ENCODE peak calls at places on chromosomes 3 and 15, in five cellular contexts. One of them, this sample, is unnamed.
A peak's percentile ranks its signal among the peaks of the same experiment; 100 is the strongest.

GRCh38 chr15:33152502-33153109 is 41.9 kb downstream of the FMN1 start:
- DNase-seq in uterus: no peak
- DNase-seq in AG04450: no peak
- DNase-seq in HepG2: no peak
- DNase-seq in left ventricle myocardium inferior: no peak
- DNase-seq in this sample: no peak

GRCh38 chr15:51321316-51321715 is 17.1 kb downstream of the CYP19A1 start:
- DNase-seq in HepG2: no peak
- DNase-seq in uterus: no peak
- DNase-seq in left ventricle myocardium inferior: no peak
- DNase-seq in AG04450: no peak
- DNase-seq in this sample: no peak

GRCh38 chr3:71247221-71247947 is 336.1 kb downstream of the FOXP1 start:
- DNase-seq in left ventricle myocardium inferior: peak; percentile 24
- DNase-seq in uterus: no peak
- DNase-seq in AG04450: no peak
- DNase-seq in HepG2: peak; percentile 68
- DNase-seq in this sample: no peak

GRCh38 chr3:115512565-115513410 is 110.5 kb upstream of the GAP43 start:
- DNase-seq in left ventricle myocardium inferior: peak; percentile 17
- DNase-seq in AG04450: no peak
- DNase-seq in uterus: no peak
- DNase-seq in HepG2: no peak
- DNase-seq in this sample: no peak

GRCh38 chr15:67685008-67685599 is 140.2 kb upstream of the SKOR1 start:
- DNase-seq in AG04450: no peak
- DNase-seq in HepG2: peak; percentile 25
- DNase-seq in uterus: no peak
- DNase-seq in left ventricle myocardium inferior: no peak
- DNase-seq in this sample: no peak

GRCh38 chr3:195259146-195259563 is 11.8 kb downstream of the XXYLT1 start:
- DNase-seq in uterus: no peak
- DNase-seq in HepG2: no peak
- DNase-seq in AG04450: no peak
- DNase-seq in left ventricle myocardium inferior: no peak
- DNase-seq in this sample: no peak

GRCh38 chr3:71245052-71245488 is 338.5 kb downstream of the FOXP1 start:
- DNase-seq in left ventricle myocardium inferior: no peak
- DNase-seq in uterus: no peak
- DNase-seq in AG04450: peak; percentile 74
- DNase-seq in HepG2: peak; percentile 82
- DNase-seq in this sample: no peak

GRCh38 chr15:56040081-56041035 is 46.9 kb upstream of the NEDD4 start:
- DNase-seq in HepG2: peak; percentile 80
- DNase-seq in AG04450: peak; percentile 92
- DNase-seq in uterus: peak; percentile 65
- DNase-seq in left ventricle myocardium inferior: peak; percentile 27
- DNase-seq in this sample: peak; percentile 65

GRCh38 chr3:141929341-141929995 is 53.0 kb downstream of the ATP1B3 start:
- DNase-seq in left ventricle myocardium inferior: no peak
- DNase-seq in HepG2: no peak
- DNase-seq in AG04450: no peak
- DNase-seq in uterus: no peak
- DNase-seq in this sample: no peak

GRCh38 chr3:108755686-108756085 is 1.5 kb downstream of the RETNLB start:
- DNase-seq in left ventricle myocardium inferior: no peak
- DNase-seq in uterus: no peak
- DNase-seq in AG04450: no peak
- DNase-seq in HepG2: no peak
- DNase-seq in this sample: no peak

GRCh38 chr3:32564195-32564594 is 6.5 kb downstream of the DYNC1LI1 start:
- DNase-seq in AG04450: no peak
- DNase-seq in left ventricle myocardium inferior: no peak
- DNase-seq in uterus: no peak
- DNase-seq in HepG2: no peak
- DNase-seq in this sample: no peak

GRCh38 chr3:132871956-132872355 is 149.7 kb upstream of the NPHP3 start:
- DNase-seq in uterus: no peak
- DNase-seq in AG04450: no peak
- DNase-seq in HepG2: no peak
- DNase-seq in left ventricle myocardium inferior: no peak
- DNase-seq in this sample: no peak

GRCh38 chr3:174365796-174366195 is 493.3 kb upstream of the NAALADL2 start:
- DNase-seq in HepG2: no peak
- DNase-seq in left ventricle myocardium inferior: no peak
- DNase-seq in AG04450: no peak
- DNase-seq in uterus: no peak
- DNase-seq in this sample: no peak

GRCh38 chr15:33700695-33701303 is 267.5 kb upstream of the CHRM5 start:
- DNase-seq in left ventricle myocardium inferior: peak; percentile 45
- DNase-seq in uterus: peak; percentile 65
- DNase-seq in HepG2: peak; percentile 54
- DNase-seq in AG04450: peak; percentile 68
- DNase-seq in this sample: no peak

GRCh38 chr15:75904241-75904631 is 558 bp downstream of the FBXO22 start:
- DNase-seq in AG04450: no peak
- DNase-seq in uterus: no peak
- DNase-seq in HepG2: peak; percentile 43
- DNase-seq in left ventricle myocardium inferior: no peak
- DNase-seq in this sample: peak; percentile 79

GRCh38 chr3:150790621-150791020 is 27.7 kb upstream of the SIAH2 start:
- DNase-seq in left ventricle myocardium inferior: no peak
- DNase-seq in uterus: no peak
- DNase-seq in HepG2: no peak
- DNase-seq in AG04450: no peak
- DNase-seq in this sample: no peak

GRCh38 chr3:102096066-102096465 is 246.8 kb downstream of the NFKBIZ start:
- DNase-seq in left ventricle myocardium inferior: no peak
- DNase-seq in AG04450: no peak
- DNase-seq in uterus: no peak
- DNase-seq in HepG2: no peak
- DNase-seq in this sample: no peak

GRCh38 chr3:67765575-67765974 is 111.2 kb upstream of the SUCLG2 start:
- DNase-seq in HepG2: no peak
- DNase-seq in uterus: no peak
- DNase-seq in AG04450: no peak
- DNase-seq in left ventricle myocardium inferior: no peak
- DNase-seq in this sample: no peak

GRCh38 chr15:73752817-73753214 is 335 bp downstream of the INSYN1 start:
- DNase-seq in AG04450: no peak
- DNase-seq in left ventricle myocardium inferior: no peak
- DNase-seq in uterus: no peak
- DNase-seq in HepG2: no peak
- DNase-seq in this sample: no peak

GRCh38 chr3:140742116-140742515 is 64.3 kb downstream of the TRIM42 start:
- DNase-seq in AG04450: no peak
- DNase-seq in uterus: no peak
- DNase-seq in HepG2: no peak
- DNase-seq in left ventricle myocardium inferior: no peak
- DNase-seq in this sample: no peak

GRCh38 chr3:22284559-22284958 is 533.5 kb upstream of the ZNF385D start:
- DNase-seq in left ventricle myocardium inferior: no peak
- DNase-seq in HepG2: no peak
- DNase-seq in AG04450: no peak
- DNase-seq in uterus: no peak
- DNase-seq in this sample: no peak

GRCh38 chr15:93040288-93041158 is 48.5 kb downstream of the RGMA start:
- DNase-seq in AG04450: no peak
- DNase-seq in uterus: no peak
- DNase-seq in HepG2: no peak
- DNase-seq in left ventricle myocardium inferior: no peak
- DNase-seq in this sample: peak; percentile 76

GRCh38 chr3:82641701-82642100 is 880.3 kb upstream of the GBE1 start:
- DNase-seq in left ventricle myocardium inferior: no peak
- DNase-seq in AG04450: no peak
- DNase-seq in HepG2: no peak
- DNase-seq in uterus: no peak
- DNase-seq in this sample: no peak

GRCh38 chr3:51340311-51340829 is 44.7 kb upstream of the MANF start:
- DNase-seq in uterus: peak; percentile 25
- DNase-seq in left ventricle myocardium inferior: no peak
- DNase-seq in AG04450: peak; percentile 78
- DNase-seq in HepG2: peak; percentile 72
- DNase-seq in this sample: no peak

DNA sequence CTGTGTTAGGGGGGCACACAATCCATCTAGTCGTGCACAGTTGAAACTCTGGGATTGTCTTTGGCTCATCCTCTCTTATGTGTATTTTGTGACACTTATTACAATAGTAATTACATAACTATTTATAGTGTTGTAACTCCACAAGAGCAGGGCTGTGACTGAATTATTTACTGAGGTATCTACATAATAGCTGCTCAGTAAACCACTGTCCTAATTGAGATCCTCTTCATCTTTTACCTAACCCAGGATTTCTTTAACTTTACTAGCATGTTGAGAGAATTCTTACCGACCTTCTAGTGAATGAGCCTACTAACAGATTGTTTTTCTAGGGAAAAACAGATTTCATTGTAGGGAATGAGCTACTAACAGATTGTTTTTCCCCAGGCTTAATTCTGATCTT is 11.1 kb downstream of the KLHL18 start:
- DNase-seq in HepG2: no peak
- DNase-seq in left ventricle myocardium inferior: no peak
- DNase-seq in AG04450: no peak
- DNase-seq in uterus: no peak
- DNase-seq in this sample: no peak
- H3K27ac ChIP-seq in HepG2: no peak overlapping the region
- H3K27ac ChIP-seq in left ventricle myocardium inferior: no peak overlapping the region
- H3K27ac ChIP-seq in AG04450: no peak overlapping the region
- H3K27ac ChIP-seq in uterus: no peak overlapping the region
- H3K27ac ChIP-seq in this sample: no peak overlapping the region

DNA sequence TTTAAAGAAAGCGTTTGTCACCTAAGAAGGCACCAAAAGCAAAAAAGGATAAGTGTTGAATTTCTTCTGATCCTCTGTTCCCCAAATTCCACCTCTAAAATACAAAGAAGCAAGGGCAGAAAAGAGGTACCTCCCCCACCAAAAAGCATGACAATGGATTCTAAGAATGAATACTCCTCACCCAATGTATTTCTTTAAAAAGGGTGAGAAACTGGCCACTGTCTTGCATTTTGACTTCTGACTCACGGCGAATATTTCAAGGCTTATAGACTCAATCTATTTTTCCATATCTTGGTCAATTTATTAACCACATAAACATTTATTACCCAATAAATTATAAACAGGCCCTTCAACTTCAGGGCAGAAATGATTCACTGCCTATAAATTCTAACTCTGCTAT is 131.1 kb downstream of the NR1I2 start:
- DNase-seq in uterus: no peak
- DNase-seq in left ventricle myocardium inferior: no peak
- DNase-seq in AG04450: no peak
- DNase-seq in HepG2: no peak
- DNase-seq in this sample: no peak
- H3K4me3 ChIP-seq in uterus: no peak overlapping the region
- H3K4me3 ChIP-seq in left ventricle myocardium inferior: no peak overlapping the region
- H3K4me3 ChIP-seq in AG04450: no peak overlapping the region
- H3K4me3 ChIP-seq in HepG2: no peak overlapping the region
- H3K4me3 ChIP-seq in this sample: no peak overlapping the region

GRCh38 chr15:42190370-42190769 is 17.7 kb downstream of the VPS39 start:
- DNase-seq in left ventricle myocardium inferior: no peak
- DNase-seq in AG04450: no peak
- DNase-seq in HepG2: no peak
- DNase-seq in uterus: no peak
- DNase-seq in this sample: no peak
- H3K27ac ChIP-seq in left ventricle myocardium inferior: no peak overlapping the region
- H3K27ac ChIP-seq in AG04450: no peak overlapping the region
- H3K27ac ChIP-seq in HepG2: no peak overlapping the region
- H3K27ac ChIP-seq in uterus: no peak overlapping the region
- H3K27ac ChIP-seq in this sample: no peak overlapping the region

DNA sequence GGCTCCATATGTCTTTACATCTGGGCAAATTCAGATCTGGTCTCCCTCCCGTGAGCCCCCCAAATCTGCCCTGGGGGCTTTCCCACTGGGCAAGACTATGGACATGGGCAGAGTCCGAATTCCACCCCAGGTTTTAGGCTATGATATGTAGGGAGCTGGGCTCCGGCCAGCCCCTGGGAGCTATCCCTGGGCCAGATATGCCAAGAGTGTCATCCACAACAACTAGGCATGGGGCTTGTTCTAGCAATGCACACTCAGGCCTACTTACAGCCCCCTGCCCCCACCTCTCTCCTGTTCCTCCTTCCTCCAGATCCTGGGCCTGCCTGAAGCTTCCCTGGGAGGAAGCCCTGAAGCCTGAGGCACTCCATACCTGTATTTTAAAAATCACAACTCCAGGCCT is 622 bp downstream of the XIRP1 start:
- DNase-seq in HepG2: no peak
- DNase-seq in uterus: no peak
- DNase-seq in left ventricle myocardium inferior: no peak
- DNase-seq in AG04450: no peak
- DNase-seq in this sample: no peak
- H3K4me3 ChIP-seq in HepG2: no peak overlapping the region
- H3K4me3 ChIP-seq in uterus: no peak overlapping the region
- H3K4me3 ChIP-seq in left ventricle myocardium inferior: peak overlapping the region; percentile 67
- H3K4me3 ChIP-seq in AG04450: no peak overlapping the region
- H3K4me3 ChIP-seq in this sample: no peak overlapping the region

GRCh38 chr15:57302640-57303257 is 73.6 kb upstream of the CGNL1 start:
- DNase-seq in HepG2: peak; percentile 59
- DNase-seq in left ventricle myocardium inferior: no peak
- DNase-seq in uterus: no peak
- DNase-seq in AG04450: no peak
- DNase-seq in this sample: no peak

GRCh38 chr15:57306944-57307411 is 69.3 kb upstream of the CGNL1 start:
- DNase-seq in AG04450: no peak
- DNase-seq in HepG2: no peak
- DNase-seq in left ventricle myocardium inferior: no peak
- DNase-seq in uterus: no peak
- DNase-seq in this sample: no peak

GRCh38 chr15:57307527-57308193 is 68.6 kb upstream of the CGNL1 start:
- DNase-seq in HepG2: peak; percentile 69
- DNase-seq in left ventricle myocardium inferior: no peak
- DNase-seq in uterus: no peak
- DNase-seq in AG04450: no peak
- DNase-seq in this sample: no peak

GRCh38 chr15:57306305-57306943 is 69.9 kb upstream of the CGNL1 start:
- DNase-seq in HepG2: peak; percentile 38
- DNase-seq in AG04450: no peak
- DNase-seq in left ventricle myocardium inferior: peak; percentile 89
- DNase-seq in uterus: peak; percentile 83
- DNase-seq in this sample: peak; percentile 85

GRCh38 chr15:57305009-57305408 is 71.3 kb upstream of the CGNL1 start:
- DNase-seq in AG04450: no peak
- DNase-seq in left ventricle myocardium inferior: no peak
- DNase-seq in HepG2: no peak
- DNase-seq in uterus: no peak
- DNase-seq in this sample: no peak
- H3K27ac ChIP-seq in AG04450: no peak overlapping the region
- H3K27ac ChIP-seq in left ventricle myocardium inferior: no peak overlapping the region
- H3K27ac ChIP-seq in HepG2: no peak overlapping the region
- H3K27ac ChIP-seq in uterus: no peak overlapping the region
- H3K27ac ChIP-seq in this sample: no peak overlapping the region

This sample was measured in left lung.